ENCODE peak calls at places on chromosomes 3 and 15, in five cellular contexts. O, H, Q, R and X are unnamed samples.

GRCh38 chr15:90049666-90050604 is 48.8 kb downstream of the ZNF710 start:
- DNase-seq in H (no peak), O (no peak), R (no peak), Q (no peak), X (no peak)

GRCh38 chr3:77161098-77161497 is 121.2 kb downstream of the ROBO2 start:
- DNase-seq in O (no peak), R (no peak), H (no peak), Q (no peak), X (no peak)

GRCh38 chr3:157282261-157283191 is 122.6 kb upstream of the CCNL1 start:
- DNase-seq in H (no peak), O (no peak), R (no peak), Q (peak), X (peak)

GRCh38 chr15:73924258-73924921 is 1.9 kb upstream of the LOXL1 start:
- DNase-seq in Q (peak), R (no peak), H (no peak), O (no peak), X (peak)

GRCh38 chr3:149553781-149554451 is 79.4 kb downstream of the TM4SF4 start:
- DNase-seq in H (no peak), Q (peak), O (no peak), R (no peak), X (peak)

GRCh38 chr3:127273196-127273595 is 14.7 kb downstream of the PRR20G start:
- DNase-seq in H (no peak), Q (no peak), R (no peak), O (no peak), X (no peak)

GRCh38 chr3:100023150-100023549 is 91.2 kb downstream of the FILIP1L start:
- DNase-seq in O (no peak), H (no peak), R (no peak), Q (no peak), X (peak)

GRCh38 chr3:168878655-168879054 is 782.9 kb upstream of the GOLIM4 start:
- DNase-seq in Q (peak), R (no peak), O (no peak), H (no peak), X (peak)

GRCh38 chr15:99708563-99708962 is 24.7 kb downstream of the LYSMD4 start:
- DNase-seq in O (no peak), H (no peak), R (no peak), Q (peak), X (peak)
- H3K4ac ChIP-seq in O (no peak), H (no peak), R (no peak), Q (no peak), X (no peak)

GRCh38 chr3:65836047-65836446 is 202.7 kb downstream of the MAGI1 start:
- DNase-seq in R (no peak), Q (peak), H (no peak), O (no peak), X (peak)
- H2BK15ac ChIP-seq in R (no peak), Q (no peak), H (no peak), O (no peak), X (peak)

DNA sequence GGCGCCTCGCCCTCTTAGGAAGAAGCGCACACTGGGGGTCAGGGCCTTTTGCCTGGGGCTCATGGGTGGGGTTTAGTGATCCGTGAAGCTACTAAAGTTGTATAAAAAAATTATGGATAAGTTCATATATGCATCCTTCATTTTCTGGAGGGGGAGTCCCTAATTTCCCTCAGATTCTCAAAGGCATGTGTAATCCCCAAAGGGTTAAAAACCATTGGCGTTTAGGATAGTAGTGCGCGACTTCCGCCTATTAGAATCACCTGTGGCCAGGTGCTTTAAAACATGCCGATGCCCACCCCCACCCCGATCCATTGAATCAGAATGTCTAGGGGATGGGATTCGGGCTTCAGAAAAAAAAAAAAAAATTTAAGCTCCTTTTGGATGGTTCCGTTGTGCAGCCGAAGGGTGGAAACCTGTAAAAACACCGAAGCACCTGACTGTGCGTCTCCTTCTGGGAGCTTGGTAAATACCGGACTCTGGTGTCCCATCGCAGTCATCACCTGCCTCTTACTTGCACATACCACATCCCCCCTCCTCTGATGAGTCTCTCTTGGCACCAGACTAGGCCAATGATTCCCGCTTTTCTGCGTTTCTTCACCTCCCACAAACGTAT is 594 bp downstream of the APH1B start:
- DNase-seq in R (no peak), Q (peak), H (peak), O (no peak), X (no peak)
- H4K91ac ChIP-seq in R (no peak), Q (peak), H (no peak), O (no peak), X (peak)

DNA sequence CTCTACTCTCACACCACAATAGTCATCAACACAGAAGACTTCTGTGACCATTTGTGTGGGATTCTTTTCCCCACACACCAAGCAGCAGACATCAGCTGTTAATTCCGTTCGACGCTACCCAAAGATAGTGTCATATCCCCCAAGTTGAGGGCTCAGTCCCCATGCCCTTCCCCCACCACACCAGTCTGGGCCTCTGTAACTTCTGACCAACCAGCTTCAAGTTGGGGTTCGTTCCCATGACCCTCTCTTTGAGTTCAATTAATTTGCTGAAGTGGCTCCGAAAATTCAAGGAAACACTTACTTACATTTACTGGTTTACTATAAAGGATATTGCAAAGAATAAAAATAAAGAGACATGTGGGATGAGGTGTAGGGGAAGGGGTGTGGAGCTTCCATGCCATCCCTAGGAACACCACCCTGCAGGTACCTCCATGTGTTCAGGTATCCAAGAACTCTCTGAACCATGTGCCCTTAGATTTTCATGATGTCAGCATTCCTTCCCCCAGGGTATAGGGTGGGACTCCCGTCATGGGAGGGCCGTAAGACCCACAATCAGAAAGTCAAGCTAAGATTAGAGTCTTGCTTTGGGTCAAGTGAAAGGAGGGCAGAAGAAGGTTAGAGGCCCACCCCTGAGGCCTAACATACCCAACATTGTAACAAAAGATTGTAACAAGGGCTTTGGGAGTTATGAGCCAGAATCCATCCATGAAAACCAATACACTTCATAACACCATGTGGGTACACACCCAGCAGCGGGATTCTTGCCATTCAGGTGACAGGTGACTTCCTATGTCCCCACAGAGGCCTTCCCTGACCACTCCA is 82.7 kb downstream of the BTLA start:
- DNase-seq in Q (no peak), R (peak), H (peak), O (no peak), X (no peak)
- H3K4ac ChIP-seq in Q (no peak), R (no peak), H (no peak), O (no peak), X (no peak)

GRCh38 chr15:91853968-91854943 is 748 bp downstream of the SLCO3A1 start:
- DNase-seq in H (peak), R (no peak), O (peak), Q (no peak), X (no peak)

GRCh38 chr15:91857224-91857585 is 3.7 kb downstream of the SLCO3A1 start:
- DNase-seq in Q (no peak), H (no peak), O (no peak), R (no peak), X (no peak)

GRCh38 chr15:91857772-91858171 is 4.3 kb downstream of the SLCO3A1 start:
- DNase-seq in R (no peak), O (no peak), Q (no peak), H (no peak), X (no peak)

GRCh38 chr15:91855241-91855640 is 1.7 kb downstream of the SLCO3A1 start:
- DNase-seq in O (no peak), R (no peak), H (no peak), Q (no peak), X (no peak)

GRCh38 chr15:91855684-91856553 is 2.4 kb downstream of the SLCO3A1 start:
- DNase-seq in O (peak), Q (no peak), H (peak), R (peak), X (no peak)
- H2BK15ac ChIP-seq in O (no peak), Q (no peak), H (no peak), R (no peak), X (no peak)

DNA sequence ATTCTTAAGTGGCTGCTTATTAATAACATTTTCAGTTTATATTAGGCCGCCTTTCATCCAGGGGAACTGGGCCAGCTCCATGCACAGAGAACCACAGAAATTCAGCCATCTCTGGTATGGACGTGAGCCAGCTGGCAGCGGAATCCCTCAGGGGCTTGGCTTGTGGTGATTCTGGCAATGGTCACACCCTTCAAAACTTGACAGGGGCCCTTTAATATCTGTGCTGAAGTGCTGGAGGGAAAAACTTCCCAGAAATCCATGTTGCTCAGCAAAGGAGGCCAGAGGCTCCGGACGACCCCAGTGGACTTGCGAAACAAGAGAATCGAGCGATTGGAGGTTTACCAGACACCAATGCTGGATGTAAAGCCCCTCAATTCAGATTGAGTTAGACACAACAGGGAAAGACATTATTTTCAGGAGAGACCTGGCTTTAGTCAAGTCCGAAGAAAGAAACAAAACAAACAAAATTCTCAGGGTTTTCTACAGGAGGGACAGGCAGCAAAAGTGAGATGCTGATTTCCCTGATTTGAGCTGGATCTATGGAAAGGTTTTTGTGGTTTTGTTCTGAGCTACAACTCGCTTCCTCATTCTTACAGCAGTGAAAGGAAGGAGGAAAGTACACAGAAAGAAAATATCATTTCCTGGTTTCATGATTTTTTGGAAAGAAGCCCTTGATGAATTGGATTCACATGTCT is 11.1 kb downstream of the PRICKLE2 start:
- DNase-seq in O (no peak), H (no peak), Q (peak), R (no peak), X (peak)
- H4K91ac ChIP-seq in O (no peak), H (no peak), Q (no peak), R (no peak), X (peak)

GRCh38 chr3:50259432-50260026 is 9.4 kb upstream of the SEMA3B start:
- DNase-seq in R (no peak), H (no peak), O (no peak), Q (no peak), X (no peak)

GRCh38 chr3:50260942-50261441 is 8.0 kb upstream of the SEMA3B start:
- DNase-seq in R (no peak), O (no peak), Q (peak), H (no peak), X (no peak)

GRCh38 chr3:50258979-50259378 is 10.0 kb upstream of the SEMA3B start:
- DNase-seq in Q (no peak), R (no peak), H (no peak), O (no peak), X (no peak)

GRCh38 chr3:50261505-50261904 is 7.4 kb upstream of the SEMA3B start:
- DNase-seq in R (no peak), O (no peak), Q (no peak), H (no peak), X (no peak)

GRCh38 chr3:50260027-50260941 is 8.7 kb upstream of the SEMA3B start:
- DNase-seq in O (peak), Q (peak), R (no peak), H (peak), X (peak)
- H3K4ac ChIP-seq in O (peak), Q (peak), R (peak), H (no peak), X (peak)

GRCh38 chr3:61537366-61537765 is 24.0 kb upstream of the PTPRG start:
- DNase-seq in Q (peak), R (no peak), O (no peak), H (peak), X (no peak)
- H2BK15ac ChIP-seq in Q (no peak), R (no peak), O (no peak), H (no peak), X (no peak)

GRCh38 chr3:107525954-107526305 is 3.2 kb downstream of the BBX start:
- DNase-seq in Q (peak), R (no peak), O (no peak), H (no peak), X (no peak)
- H4K91ac ChIP-seq in Q (no peak), R (no peak), O (no peak), H (no peak), X (peak)